ENCODE peak calls at places on chromosomes 6 and 20, in nine cellular contexts. C is left ventricle myocardium inferior; B is GM03348; Z is stimulated activated CD8-positive, alpha-beta memory T cell treated with anti-CD3 and anti-CD28 coated beads, Interleukin-15, amount 100 ng/mL, for 1 hour; W is activated T-cell treated with anti-CD3 and anti-CD28 coated beads, Interleukin-2, amount 50 U/mL, for 72 hours; L is naive thymus-derived CD8-positive, alpha-beta T cell; T is GM23338; A is C1 segment of cervical spinal cord; P is lung. D is an unnamed sample.

GRCh38 chr6:167550936-167551633 is 226.2 kb downstream of the TTLL2 start:
- DNase-seq in C (peak; percentile 95), B (no peak), Z (no peak), W (no peak), L (no peak), T (no peak), A (peak; percentile 17), P (peak; percentile 76), D (no peak)

GRCh38 chr6:116969211-116969863 is 92.3 kb downstream of the RFX6 start:
- DNase-seq in C (no peak), B (peak; percentile 64), Z (no peak), W (peak; percentile 27), L (peak; percentile 6), T (peak; percentile 79), A (no peak), P (no peak), D (peak; percentile 58)

GRCh38 chr6:32081168-32081624 is 27.9 kb downstream of the TNXB start:
- DNase-seq in C (peak; percentile 72), B (peak; percentile 97), Z (no peak), W (no peak), L (no peak), T (no peak), A (no peak), P (peak; percentile 50), D (no peak)

GRCh38 chr6:70601014-70601413 is 34.3 kb downstream of the SDHAF4 start:
- DNase-seq in C (no peak), B (no peak), Z (no peak), W (no peak), L (no peak), T (peak; percentile 15), A (no peak), P (no peak), D (no peak)

GRCh38 chr6:167714166-167714565 is 112.5 kb upstream of the AFDN start:
- DNase-seq in C (no peak), B (no peak), Z (no peak), W (no peak), L (no peak), T (no peak), A (no peak), P (no peak), D (no peak)

GRCh38 chr6:43278524-43279078 is 19.5 kb upstream of the SLC22A7 start:
- DNase-seq in C (no peak), B (peak; percentile 40), Z (no peak), W (no peak), L (no peak), T (no peak), A (no peak), P (no peak), D (no peak)

GRCh38 chr6:163427498-163428254 is 13.2 kb downstream of the QKI start:
- DNase-seq in C (no peak), B (peak; percentile 56), Z (no peak), W (no peak), L (peak; percentile 21), T (peak; percentile 63), A (no peak), P (no peak), D (peak; percentile 86)

GRCh38 chr20:44703956-44704488 is 11.1 kb upstream of the CCN5 start:
- DNase-seq in C (no peak), B (no peak), Z (no peak), W (no peak), L (no peak), T (no peak), A (no peak), P (no peak), D (no peak)

GRCh38 chr20:1801551-1801950 is 93.7 kb upstream of the SIRPA start:
- DNase-seq in C (no peak), B (no peak), Z (no peak), W (no peak), L (no peak), T (no peak), A (no peak), P (no peak), D (no peak)

D was measured in mesendoderm.